ENCODE peak calls at places on chromosomes 7 and 10, in four cellular contexts. Z is cardiac fibroblast, W is GM12865, Y is HL-60. B is an unnamed sample.

GRCh38 chr10:62046522-62047239 is 145.2 kb downstream of the ARID5B start:
- DNase-seq in Z (peak), Y (no peak), W (peak), B (peak)

GRCh38 chr7:43758029-43758860 is at the start of gene BLVRA:
- DNase-seq in W (peak), Y (no peak), Z (peak), B (peak)

GRCh38 chr7:95027181-95027872 is 119.9 kb downstream of the PPP1R9A start:
- DNase-seq in W (peak), Y (no peak), Z (no peak), B (no peak)

GRCh38 chr10:90652519-90652918 is 205.3 kb downstream of the HTR7 start:
- DNase-seq in Z (peak), Y (no peak), W (peak), B (peak)

GRCh38 chr10:6280291-6280690 is 77.6 kb downstream of the PFKFB3 start:
- DNase-seq in W (no peak), Z (no peak), Y (no peak), B (no peak)

GRCh38 chr10:124033887-124034218 is 59.5 kb downstream of the CHST15 start:
- DNase-seq in W (no peak), Y (no peak), Z (peak), B (no peak)

GRCh38 chr10:86497621-86498020 is 24.0 kb downstream of the WAPL start:
- DNase-seq in Z (no peak), Y (no peak), W (no peak), B (no peak)

GRCh38 chr10:125661942-125662515 is 20.9 kb downstream of the TEX36 start:
- DNase-seq in Z (peak), Y (no peak), W (no peak), B (peak)

GRCh38 chr10:72340510-72340895 is 14.2 kb downstream of the DNAJB12 start:
- DNase-seq in W (peak), Y (peak), Z (peak), B (peak)

GRCh38 chr7:13800694-13801448 is 188.6 kb downstream of the ETV1 start:
- DNase-seq in W (no peak), Y (no peak), Z (peak), B (peak)

GRCh38 chr7:131898418-131898817 is 342.0 kb upstream of the PODXL start:
- DNase-seq in W (no peak), Y (peak), Z (peak), B (no peak)

GRCh38 chr10:91433620-91434019 is 23.5 kb downstream of the HECTD2 start:
- DNase-seq in W (no peak), Z (no peak), Y (no peak), B (no peak)

GRCh38 chr7:7557252-7557651 is 9.4 kb upstream of the MIOS start:
- DNase-seq in Y (no peak), Z (no peak), W (no peak), B (no peak)

GRCh38 chr10:17428616-17429097 is 25.7 kb downstream of the ST8SIA6 start:
- DNase-seq in Z (no peak), W (peak), Y (no peak), B (no peak)

GRCh38 chr10:88672041-88672440 is 7.8 kb downstream of the LIPF start:
- DNase-seq in Y (no peak), Z (no peak), W (no peak), B (no peak)

GRCh38 chr7:150340024-150340749 is 1.2 kb downstream of the RARRES2 start:
- DNase-seq in Y (no peak), W (no peak), Z (peak), B (no peak)

GRCh38 chr7:107023522-107024149 is 20.9 kb upstream of the PRKAR2B start:
- DNase-seq in Z (peak), W (no peak), Y (no peak), B (no peak)

GRCh38 chr10:131452926-131453771 is 141.6 kb upstream of the TCERG1L start:
- DNase-seq in Y (no peak), Z (no peak), W (no peak), B (no peak)

GRCh38 chr10:34229917-34230316 is 585.2 kb downstream of the PARD3 start:
- DNase-seq in W (no peak), Y (no peak), Z (no peak), B (no peak)

GRCh38 chr10:120732067-120732466 is 119.1 kb upstream of the WDR11 start:
- DNase-seq in W (no peak), Z (peak), Y (no peak), B (peak)

GRCh38 chr10:11018830-11019692 is 1.4 kb downstream of the CELF2 start:
- DNase-seq in Z (no peak), Y (no peak), W (peak), B (no peak)

GRCh38 chr7:99794585-99795502 is 10.9 kb upstream of the CYP3A4 start:
- DNase-seq in W (no peak), Y (no peak), Z (peak), B (no peak)

GRCh38 chr7:121337398-121337797 is 8.6 kb downstream of the WNT16 start:
- DNase-seq in W (peak), Z (no peak), Y (no peak), B (peak)

GRCh38 chr7:157009778-157010587 is 480 bp downstream of the MNX1 start:
- DNase-seq in W (no peak), Y (no peak), Z (no peak), B (no peak)

GRCh38 chr7:157008206-157009169 is 2.0 kb downstream of the MNX1 start:
- DNase-seq in W (no peak), Y (no peak), Z (no peak), B (no peak)

GRCh38 chr7:157010588-157011332 is at the start of gene MNX1:
- DNase-seq in W (peak), Y (peak), Z (peak), B (peak)

GRCh38 chr7:157007470-157008066 is 2.9 kb downstream of the MNX1 start:
- DNase-seq in W (no peak), Z (no peak), Y (no peak), B (no peak)

GRCh38 chr7:157009170-157009777 is 1.2 kb downstream of the MNX1 start:
- DNase-seq in W (no peak), Z (no peak), Y (no peak), B (no peak)
- H3K4me3 ChIP-seq in W (peak), Z (no peak), Y (no peak), B (no peak)

DNA sequence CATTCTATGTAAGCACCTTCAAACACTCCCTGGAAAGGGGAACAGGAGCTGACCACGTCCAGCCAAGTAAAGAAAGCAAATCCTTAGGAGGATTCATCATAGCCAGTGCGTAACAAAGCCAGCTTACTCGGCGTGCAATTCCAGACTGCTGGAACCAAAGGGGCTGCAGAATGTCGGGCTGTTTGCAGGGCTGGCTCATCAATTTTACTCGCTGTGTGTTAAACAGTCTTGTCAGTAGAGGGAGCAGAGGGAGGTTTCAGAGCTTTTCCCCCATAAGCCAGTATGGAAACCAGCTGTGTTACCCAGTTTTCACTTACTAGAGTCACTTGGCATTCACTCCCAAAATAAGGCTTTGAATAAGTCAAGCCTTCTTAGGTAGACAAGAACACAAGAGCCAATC is 127.1 kb downstream of the KMT2E start:
- DNase-seq in W (peak), Z (peak), Y (no peak), B (peak)
- TF ChIP-seq CTCF in W (no peak), Z (peak), Y (no peak), B (peak)

DNA sequence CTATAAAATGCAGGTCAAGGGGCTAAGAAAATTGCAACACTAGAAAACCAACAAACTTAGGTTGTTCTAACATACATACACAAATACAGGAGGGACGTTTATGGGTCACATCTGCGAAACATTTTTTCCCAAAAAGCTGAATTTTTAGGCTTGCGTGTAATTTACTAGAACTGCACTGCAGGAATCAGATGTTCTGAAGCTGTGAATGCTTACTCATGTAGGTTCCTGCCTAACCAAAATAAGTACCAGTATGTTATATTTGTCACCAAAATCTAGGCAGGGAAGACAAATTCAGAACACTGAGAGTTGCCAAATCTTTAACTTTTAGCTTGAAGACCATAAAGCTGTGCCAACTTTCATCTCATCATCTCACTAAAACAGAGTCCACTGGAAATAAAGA is 5.8 kb downstream of the UBE2H start:
- DNase-seq in W (no peak), Y (no peak), Z (no peak), B (no peak)
- H3K4me3 ChIP-seq in W (no peak), Y (no peak), Z (no peak), B (no peak)

GRCh38 chr7:4225352-4225751 is 456.7 kb upstream of the FOXK1 start:
- DNase-seq in Z (no peak), W (no peak), Y (no peak), B (no peak)

GRCh38 chr7:4221043-4221442 is 461.1 kb upstream of the FOXK1 start:
- DNase-seq in Z (no peak), W (no peak), Y (no peak), B (no peak)

GRCh38 chr7:4227105-4228010 is 454.7 kb upstream of the FOXK1 start:
- DNase-seq in Y (no peak), W (no peak), Z (no peak), B (no peak)

GRCh38 chr7:4230352-4230751 is 451.7 kb upstream of the FOXK1 start:
- DNase-seq in Y (no peak), Z (no peak), W (no peak), B (no peak)

GRCh38 chr7:4226166-4226857 is 455.8 kb upstream of the FOXK1 start:
- DNase-seq in Y (no peak), Z (no peak), W (no peak), B (no peak)
- TF ChIP-seq CTCF in Y (no peak), Z (no peak), W (no peak), B (no peak)

DNA sequence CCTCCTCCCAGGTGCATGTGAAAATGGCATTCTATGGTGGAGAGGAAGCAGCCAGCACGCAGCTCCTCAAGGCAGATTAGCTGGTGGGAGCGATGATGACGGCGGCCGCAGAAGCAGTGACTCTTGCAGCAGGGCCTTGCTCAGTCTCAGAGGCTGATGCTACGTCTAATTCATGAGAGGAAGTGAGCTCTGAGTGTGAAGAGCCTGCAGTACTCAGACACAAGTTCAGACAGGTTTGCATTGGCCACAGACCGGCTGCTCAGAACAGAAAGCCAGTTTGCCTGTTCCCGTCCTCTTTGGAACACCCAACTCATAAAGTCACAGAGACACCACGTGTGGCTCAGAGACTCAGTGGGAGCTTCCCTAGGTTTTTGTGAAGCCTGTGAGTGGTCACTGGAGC is 136.5 kb downstream of the ADARB2 start:
- DNase-seq in Z (no peak), Y (no peak), W (peak), B (peak)
- H3K4me3 ChIP-seq in Z (no peak), Y (no peak), W (no peak), B (no peak)

GRCh38 chr10:78398385-78398784 is 364.7 kb downstream of the RPS24 start:
- DNase-seq in W (no peak), Z (no peak), Y (no peak), B (no peak)
- TF ChIP-seq CTCF in W (no peak), Z (no peak), Y (no peak), B (no peak)

GRCh38 chr10:73878365-73878764 is 4.0 kb upstream of the CAMK2G start:
- DNase-seq in W (no peak), Z (no peak), Y (no peak), B (no peak)
- H3K4me3 ChIP-seq in W (no peak), Z (no peak), Y (no peak), B (no peak)

GRCh38 chr7:103073989-103074518 is 542 bp downstream of the FBXL13 start:
- DNase-seq in Y (no peak), Z (no peak), W (no peak), B (no peak)

GRCh38 chr7:103077318-103077717 is 2.4 kb downstream of the ARMC10 start:
- DNase-seq in W (no peak), Y (no peak), Z (no peak), B (no peak)

GRCh38 chr7:103076767-103077166 is 1.8 kb downstream of the ARMC10 start:
- DNase-seq in Z (no peak), Y (peak), W (no peak), B (no peak)

GRCh38 chr7:103075337-103075918 is 488 bp downstream of the ARMC10 start:
- DNase-seq in W (peak), Y (peak), Z (peak), B (peak)

DNA sequence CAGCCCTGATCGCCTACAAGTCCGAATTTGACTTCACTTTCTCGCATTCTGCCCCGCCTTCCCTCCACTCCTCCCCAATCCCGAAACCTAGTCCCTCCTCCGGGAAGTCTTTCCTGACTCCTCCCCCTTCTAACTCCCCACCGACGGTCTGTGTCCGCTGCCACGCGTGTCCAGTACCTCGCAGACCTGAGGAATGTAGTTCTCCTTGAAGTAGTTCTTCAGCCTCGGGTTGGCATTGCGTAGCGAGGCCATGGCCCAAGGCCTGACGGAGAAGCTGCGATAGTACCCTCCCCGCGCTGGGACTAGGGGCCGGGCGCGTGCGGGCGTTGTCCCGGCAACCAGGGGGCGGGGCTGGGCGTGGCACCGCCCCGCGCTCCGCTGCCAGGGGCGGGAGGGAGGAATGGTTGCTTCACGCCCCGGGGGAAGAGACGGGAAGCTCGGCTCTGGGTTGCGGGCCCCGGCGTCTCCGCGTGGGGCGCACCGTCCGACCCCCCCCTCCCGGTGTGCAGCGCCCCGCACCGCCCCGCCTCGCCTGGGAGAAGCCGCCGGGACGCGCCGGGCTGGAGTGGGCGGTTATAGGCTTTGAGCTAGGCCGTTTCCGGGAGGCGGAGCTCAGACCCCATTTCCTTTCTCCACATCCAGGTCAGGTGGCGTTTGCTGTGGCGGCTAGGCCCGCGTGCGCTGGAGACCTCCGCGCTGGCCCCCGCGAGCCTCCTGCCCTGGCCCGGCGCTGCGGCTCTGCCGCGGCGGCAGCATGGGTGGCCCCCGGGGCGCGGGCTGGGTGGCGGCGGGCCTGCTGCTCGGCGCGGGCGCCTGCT is at the start of the genes ARMC10 and FBXL13:
- DNase-seq in Y (peak), W (peak), Z (peak), B (peak)
- TF ChIP-seq CTCF in Y (peak), W (no peak), Z (no peak), B (no peak)

GRCh38 chr10:99233680-99234018 is 2.0 kb downstream of the HPSE2 start:
- DNase-seq in Y (no peak), W (no peak), Z (peak), B (no peak)

GRCh38 chr10:99234739-99235468 is 748 bp downstream of the HPSE2 start:
- DNase-seq in Z (peak), W (no peak), Y (no peak), B (no peak)

GRCh38 chr10:99233000-99233679 is 2.5 kb downstream of the HPSE2 start:
- DNase-seq in Z (no peak), Y (no peak), W (no peak), B (no peak)

GRCh38 chr10:99234067-99234738 is 1.4 kb downstream of the HPSE2 start:
- DNase-seq in Z (peak), W (peak), Y (peak), B (peak)

GRCh38 chr10:99232357-99232999 is 3.2 kb downstream of the HPSE2 start:
- DNase-seq in Z (no peak), Y (no peak), W (peak), B (no peak)
- H3K4me3 ChIP-seq in Z (no peak), Y (no peak), W (no peak), B (no peak)

GRCh38 chr7:82745117-82745516 is 301.5 kb upstream of the CACNA2D1 start:
- DNase-seq in Y (no peak), Z (peak), W (no peak), B (no peak)

GRCh38 chr7:82742163-82742562 is 298.6 kb upstream of the CACNA2D1 start:
- DNase-seq in Z (no peak), Y (no peak), W (no peak), B (no peak)

GRCh38 chr7:82736633-82737032 is 293.1 kb upstream of the CACNA2D1 start:
- DNase-seq in Z (no peak), W (no peak), Y (no peak), B (no peak)

GRCh38 chr7:82741493-82741892 is 297.9 kb upstream of the CACNA2D1 start:
- DNase-seq in W (no peak), Y (no peak), Z (no peak), B (no peak)

DNA sequence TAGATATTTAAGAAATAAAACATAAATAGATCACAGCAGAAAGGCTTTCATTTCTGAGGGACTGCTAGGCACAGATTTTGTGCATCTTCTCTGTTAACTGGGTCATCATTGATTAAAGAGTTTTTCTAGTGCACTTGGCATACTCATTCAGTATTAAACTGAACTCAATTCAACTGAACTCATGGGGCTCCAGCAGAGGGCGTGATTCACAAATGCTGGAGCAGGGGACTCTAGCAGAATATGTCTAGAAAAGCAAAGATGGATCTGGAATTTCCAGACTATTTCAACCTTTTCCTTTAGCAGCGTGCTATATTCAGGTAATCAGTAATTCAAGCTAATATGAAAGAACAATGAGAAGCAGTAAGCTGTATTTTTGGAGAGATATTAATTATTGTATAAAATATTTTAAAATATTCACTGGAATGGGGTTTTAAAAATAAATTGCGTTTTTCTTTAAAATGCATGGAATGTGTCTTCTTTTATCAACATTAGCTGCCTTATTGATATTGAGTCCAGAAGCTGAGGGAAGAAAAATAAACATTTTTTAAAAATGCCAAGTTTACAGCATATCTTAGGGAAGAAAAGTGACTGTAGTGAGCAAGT is 296.8 kb upstream of the CACNA2D1 start:
- DNase-seq in W (peak), Y (peak), Z (peak), B (peak)
- TF ChIP-seq CTCF in W (peak), Y (peak), Z (peak), B (peak)